ENCODE peak calls at places on chromosomes 4 and X, in nine cellular contexts. N is tibial nerve; S is neural progenitor cell; U is caudate nucleus; K is SIG-M5; O is left colon; G is nucleus accumbens; L is CD4-positive, alpha-beta T cell; C is BE2C. M is an unnamed sample.

GRCh38 chr4:34323549-34324325 is 1920.6 kb downstream of the ARAP2 start:
- DNase-seq in C (peak), O (no peak), G (no peak), K (no peak), U (no peak), N (no peak), L (no peak), S (peak), M (no peak)

GRCh38 chr4:15168759-15169158 is 166.5 kb downstream of the CPEB2 start:
- DNase-seq in L (no peak), K (no peak), G (no peak), O (no peak), N (no peak), U (no peak), S (no peak), C (no peak), M (no peak)

GRCh38 chr4:88320174-88320779 is 35.9 kb upstream of the PPM1K start:
- DNase-seq in U (no peak), N (no peak), L (no peak), K (no peak), S (peak), G (no peak), O (no peak), C (no peak), M (no peak)

GRCh38 chr4:109174224-109174953 is 128.1 kb downstream of the COL25A1 start:
- DNase-seq in N (no peak), U (no peak), C (no peak), O (no peak), K (no peak), L (no peak), G (no peak), S (no peak), M (no peak)

GRCh38 chr4:125393825-125394224 is 79.1 kb downstream of the FAT4 start:
- DNase-seq in O (no peak), N (no peak), S (no peak), K (no peak), G (no peak), L (no peak), U (no peak), C (no peak), M (no peak)

GRCh38 chrX:19811807-19812604 is 75.4 kb downstream of the SH3KBP1 start:
- DNase-seq in G (no peak), O (no peak), C (no peak), U (no peak), L (no peak), N (no peak), S (no peak), K (peak), M (no peak)

GRCh38 chr4:151098191-151098590 is 1.2 kb upstream of the RPS3A start:
- DNase-seq in N (no peak), G (no peak), C (no peak), L (no peak), O (no peak), U (no peak), K (no peak), S (no peak), M (no peak)

GRCh38 chrX:15675490-15675921 is 10.9 kb upstream of the CLTRN start:
- DNase-seq in U (peak), C (peak), L (peak), O (peak), S (peak), K (no peak), N (peak), G (peak), M (peak)

GRCh38 chrX:35090801-35091200 is 148.2 kb downstream of the FAM47B start:
- DNase-seq in N (no peak), S (no peak), L (no peak), C (no peak), G (no peak), O (no peak), U (no peak), K (no peak), M (no peak)

M was measured in heart right ventricle.